ENCODE peak calls at places on chromosomes 12 and 14, in five cellular contexts. One of them, this sample, is unnamed. For H3K4me1, the result is how much of the 10 kb centered on the place peaks cover.

GRCh38 chr14:34227834-34228662 is 234.0 kb downstream of the SPTSSA start:
- DNase-seq in GM23248: peak
- DNase-seq in GM23338: peak
- DNase-seq in OCI-LY7: peak
- DNase-seq in hepatocyte: peak
- DNase-seq in this sample: peak

GRCh38 chr12:115383668-115384067 is 699.7 kb upstream of the TBX3 start:
- DNase-seq in GM23248: peak
- DNase-seq in GM23338: no peak
- DNase-seq in OCI-LY7: no peak
- DNase-seq in hepatocyte: peak
- DNase-seq in this sample: no peak

GRCh38 chr14:90788031-90788430 is 28.2 kb downstream of the TTC7B start:
- DNase-seq in GM23248: no peak
- DNase-seq in GM23338: no peak
- DNase-seq in OCI-LY7: no peak
- DNase-seq in hepatocyte: no peak
- DNase-seq in this sample: no peak

GRCh38 chr14:79278798-79279644 is 932.3 kb downstream of the DIO2 start:
- DNase-seq in GM23248: peak
- DNase-seq in GM23338: peak
- DNase-seq in OCI-LY7: no peak
- DNase-seq in hepatocyte: peak
- DNase-seq in this sample: no peak

GRCh38 chr12:116529048-116529447 is 30.1 kb upstream of the MAP1LC3B2 start:
- DNase-seq in GM23248: peak
- DNase-seq in GM23338: no peak
- DNase-seq in OCI-LY7: no peak
- DNase-seq in hepatocyte: peak
- DNase-seq in this sample: no peak

GRCh38 chr14:85514487-85514886 is 15.5 kb upstream of the FLRT2 start:
- DNase-seq in GM23248: no peak
- DNase-seq in GM23338: no peak
- DNase-seq in OCI-LY7: no peak
- DNase-seq in hepatocyte: no peak
- DNase-seq in this sample: no peak

GRCh38 chr14:74627071-74627470 is 15.0 kb upstream of the LTBP2 start:
- DNase-seq in GM23248: no peak
- DNase-seq in GM23338: no peak
- DNase-seq in OCI-LY7: no peak
- DNase-seq in hepatocyte: no peak
- DNase-seq in this sample: no peak

GRCh38 chr12:107091381-107091780 is 2.0 kb downstream of the CRY1 start:
- DNase-seq in GM23248: peak
- DNase-seq in GM23338: no peak
- DNase-seq in OCI-LY7: no peak
- DNase-seq in hepatocyte: peak
- DNase-seq in this sample: no peak

GRCh38 chr14:101082436-101083384 is 179.2 kb upstream of the RTL1 start:
- DNase-seq in GM23248: no peak
- DNase-seq in GM23338: no peak
- DNase-seq in OCI-LY7: no peak
- DNase-seq in hepatocyte: no peak
- DNase-seq in this sample: no peak

GRCh38 chr14:70330596-70330995 is 28.9 kb downstream of the COX16 start:
- DNase-seq in GM23248: no peak
- DNase-seq in GM23338: no peak
- DNase-seq in OCI-LY7: no peak
- DNase-seq in hepatocyte: no peak
- DNase-seq in this sample: no peak
- H3K4me1 ChIP-seq in GM23248: under half
- H3K4me1 ChIP-seq in GM23338: under half
- H3K4me1 ChIP-seq in OCI-LY7: under half
- H3K4me1 ChIP-seq in hepatocyte: under half
- H3K4me1 ChIP-seq in this sample: under half

GRCh38 chr14:94027566-94028449 is 1.7 kb downstream of the OTUB2 start:
- DNase-seq in GM23248: peak
- DNase-seq in GM23338: no peak
- DNase-seq in OCI-LY7: no peak
- DNase-seq in hepatocyte: no peak
- DNase-seq in this sample: no peak
- TF ChIP-seq EZH2phosphoT487 in GM23248: no peak
- TF ChIP-seq EZH2phosphoT487 in GM23338: no peak
- TF ChIP-seq EZH2phosphoT487 in OCI-LY7: no peak
- TF ChIP-seq EZH2phosphoT487 in hepatocyte: no peak
- TF ChIP-seq EZH2phosphoT487 in this sample: no peak

DNA sequence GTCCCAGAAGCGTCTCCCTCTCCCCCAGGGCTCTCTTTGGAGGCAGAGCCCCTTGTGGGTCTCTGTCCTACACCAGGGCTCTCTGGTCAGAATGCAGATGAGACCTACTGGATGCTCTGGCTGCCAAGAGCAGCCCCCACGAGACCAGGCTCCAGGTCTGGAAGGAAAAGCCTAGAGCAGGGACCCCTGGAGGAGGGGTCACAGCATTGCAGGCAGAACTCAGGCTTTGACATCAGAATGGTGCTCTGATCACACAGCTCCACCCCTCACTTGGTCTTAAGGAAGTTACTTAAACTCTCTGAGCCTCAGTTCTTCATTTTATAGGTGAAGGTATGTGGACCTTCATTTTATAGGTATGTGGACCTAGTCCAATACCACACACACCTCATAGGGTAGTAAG is 83.1 kb downstream of the ARL6IP4 start:
- DNase-seq in GM23248: peak
- DNase-seq in GM23338: peak
- DNase-seq in OCI-LY7: peak
- DNase-seq in hepatocyte: peak
- DNase-seq in this sample: no peak
- H3K4me1 ChIP-seq in GM23248: under half
- H3K4me1 ChIP-seq in GM23338: under half
- H3K4me1 ChIP-seq in OCI-LY7: half or more
- H3K4me1 ChIP-seq in hepatocyte: under half
- H3K4me1 ChIP-seq in this sample: under half

GRCh38 chr12:70005864-70006618 is 181.0 kb downstream of the MYRFL start:
- DNase-seq in GM23248: no peak
- DNase-seq in GM23338: no peak
- DNase-seq in OCI-LY7: no peak
- DNase-seq in hepatocyte: no peak
- DNase-seq in this sample: no peak

GRCh38 chr12:70007687-70008086 is 182.7 kb downstream of the MYRFL start:
- DNase-seq in GM23248: peak
- DNase-seq in GM23338: no peak
- DNase-seq in OCI-LY7: no peak
- DNase-seq in hepatocyte: no peak
- DNase-seq in this sample: no peak

GRCh38 chr12:70008944-70009343 is 183.9 kb downstream of the MYRFL start:
- DNase-seq in GM23248: no peak
- DNase-seq in GM23338: no peak
- DNase-seq in OCI-LY7: no peak
- DNase-seq in hepatocyte: no peak
- DNase-seq in this sample: no peak

GRCh38 chr12:70002912-70003255 is 177.9 kb downstream of the MYRFL start:
- DNase-seq in GM23248: no peak
- DNase-seq in GM23338: no peak
- DNase-seq in OCI-LY7: no peak
- DNase-seq in hepatocyte: no peak
- DNase-seq in this sample: no peak

DNA sequence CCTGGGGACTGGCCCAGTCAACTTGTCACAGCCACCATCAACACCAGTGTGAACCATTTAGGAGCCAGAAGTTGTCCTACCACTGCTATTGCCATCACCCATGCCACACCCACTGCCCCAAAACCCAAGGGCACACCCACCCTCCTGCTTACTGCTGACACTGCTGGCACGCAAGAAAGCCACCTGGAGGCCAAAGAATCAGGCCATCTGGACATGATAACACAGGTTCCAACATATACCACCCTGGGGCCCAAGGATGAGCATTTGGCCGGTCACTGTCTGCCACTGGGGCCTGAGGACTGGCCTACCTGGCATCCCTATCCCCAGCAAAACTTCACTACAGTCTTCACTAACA is 181.6 kb downstream of the MYRFL start:
- DNase-seq in GM23248: no peak
- DNase-seq in GM23338: no peak
- DNase-seq in OCI-LY7: no peak
- DNase-seq in hepatocyte: no peak
- DNase-seq in this sample: no peak
- TF ChIP-seq EZH2phosphoT487 in GM23248: no peak
- TF ChIP-seq EZH2phosphoT487 in GM23338: no peak
- TF ChIP-seq EZH2phosphoT487 in OCI-LY7: no peak
- TF ChIP-seq EZH2phosphoT487 in hepatocyte: no peak
- TF ChIP-seq EZH2phosphoT487 in this sample: no peak

GRCh38 chr12:132496710-132497109 is 6.8 kb downstream of the FBRSL1 start:
- DNase-seq in GM23248: no peak
- DNase-seq in GM23338: no peak
- DNase-seq in OCI-LY7: no peak
- DNase-seq in hepatocyte: no peak
- DNase-seq in this sample: no peak

GRCh38 chr12:132495629-132496207 is 5.8 kb downstream of the FBRSL1 start:
- DNase-seq in GM23248: no peak
- DNase-seq in GM23338: no peak
- DNase-seq in OCI-LY7: no peak
- DNase-seq in hepatocyte: no peak
- DNase-seq in this sample: no peak

GRCh38 chr12:132495165-132495544 is 5.2 kb downstream of the FBRSL1 start:
- DNase-seq in GM23248: no peak
- DNase-seq in GM23338: no peak
- DNase-seq in OCI-LY7: no peak
- DNase-seq in hepatocyte: no peak
- DNase-seq in this sample: no peak

GRCh38 chr12:132497514-132498405 is 7.8 kb downstream of the FBRSL1 start:
- DNase-seq in GM23248: no peak
- DNase-seq in GM23338: no peak
- DNase-seq in OCI-LY7: no peak
- DNase-seq in hepatocyte: no peak
- DNase-seq in this sample: no peak

GRCh38 chr12:132496270-132496669 is 6.3 kb downstream of the FBRSL1 start:
- DNase-seq in GM23248: no peak
- DNase-seq in GM23338: no peak
- DNase-seq in OCI-LY7: no peak
- DNase-seq in hepatocyte: no peak
- DNase-seq in this sample: no peak
- H3K4me1 ChIP-seq in GM23248: under half
- H3K4me1 ChIP-seq in GM23338: under half
- H3K4me1 ChIP-seq in OCI-LY7: under half
- H3K4me1 ChIP-seq in hepatocyte: half or more
- H3K4me1 ChIP-seq in this sample: under half